ENCODE peak calls at places on chromosome 15, in eight cellular contexts. One of them, this sample, is unnamed.

GRCh38 chr15:27674826-27675225 is 424.3 kb downstream of the OCA2 start:
- DNase-seq in progenitor cell of endocrine pancreas: no peak
- DNase-seq in HFFc6: no peak
- DNase-seq in RWPE1: no peak
- DNase-seq in dorsolateral prefrontal cortex: no peak
- DNase-seq in GM20000: no peak
- DNase-seq in astrocyte of the cerebellum: no peak
- DNase-seq in brain microvascular endothelial cell: no peak
- DNase-seq in this sample: no peak

GRCh38 chr15:34359416-34359815 is 7.6 kb downstream of the LPCAT4 start:
- DNase-seq in progenitor cell of endocrine pancreas: no peak
- DNase-seq in HFFc6: no peak
- DNase-seq in RWPE1: peak; percentile 45
- DNase-seq in dorsolateral prefrontal cortex: no peak
- DNase-seq in GM20000: no peak
- DNase-seq in astrocyte of the cerebellum: no peak
- DNase-seq in brain microvascular endothelial cell: no peak
- DNase-seq in this sample: no peak

GRCh38 chr15:35362195-35362829 is 183.7 kb downstream of the DPH6 start:
- DNase-seq in progenitor cell of endocrine pancreas: no peak
- DNase-seq in HFFc6: peak; percentile 47
- DNase-seq in RWPE1: no peak
- DNase-seq in dorsolateral prefrontal cortex: no peak
- DNase-seq in GM20000: no peak
- DNase-seq in astrocyte of the cerebellum: peak; percentile 44
- DNase-seq in brain microvascular endothelial cell: peak; percentile 64
- DNase-seq in this sample: no peak

GRCh38 chr15:37028609-37029287 is 71.6 kb downstream of the MEIS2 start:
- DNase-seq in progenitor cell of endocrine pancreas: no peak
- DNase-seq in HFFc6: peak; percentile 45
- DNase-seq in RWPE1: no peak
- DNase-seq in dorsolateral prefrontal cortex: no peak
- DNase-seq in GM20000: no peak
- DNase-seq in astrocyte of the cerebellum: no peak
- DNase-seq in brain microvascular endothelial cell: no peak
- DNase-seq in this sample: no peak

GRCh38 chr15:67050062-67050461 is 15.3 kb upstream of the SMAD3 start:
- DNase-seq in progenitor cell of endocrine pancreas: no peak
- DNase-seq in HFFc6: no peak
- DNase-seq in RWPE1: no peak
- DNase-seq in dorsolateral prefrontal cortex: no peak
- DNase-seq in GM20000: no peak
- DNase-seq in astrocyte of the cerebellum: no peak
- DNase-seq in brain microvascular endothelial cell: no peak
- DNase-seq in this sample: peak; percentile 69

GRCh38 chr15:62931650-62932049 is 110.9 kb upstream of the TPM1 start:
- DNase-seq in progenitor cell of endocrine pancreas: no peak
- DNase-seq in HFFc6: no peak
- DNase-seq in RWPE1: no peak
- DNase-seq in dorsolateral prefrontal cortex: no peak
- DNase-seq in GM20000: no peak
- DNase-seq in astrocyte of the cerebellum: no peak
- DNase-seq in brain microvascular endothelial cell: no peak
- DNase-seq in this sample: no peak

GRCh38 chr15:78640840-78641733 is at the start of gene CHRNB4:
- DNase-seq in progenitor cell of endocrine pancreas: peak; percentile 45
- DNase-seq in HFFc6: no peak
- DNase-seq in RWPE1: peak; percentile 59
- DNase-seq in dorsolateral prefrontal cortex: no peak
- DNase-seq in GM20000: no peak
- DNase-seq in astrocyte of the cerebellum: no peak
- DNase-seq in brain microvascular endothelial cell: no peak
- DNase-seq in this sample: peak; percentile 73

GRCh38 chr15:80020731-80021130 is 38.7 kb upstream of the ZFAND6 start:
- DNase-seq in progenitor cell of endocrine pancreas: no peak
- DNase-seq in HFFc6: no peak
- DNase-seq in RWPE1: no peak
- DNase-seq in dorsolateral prefrontal cortex: no peak
- DNase-seq in GM20000: no peak
- DNase-seq in astrocyte of the cerebellum: no peak
- DNase-seq in brain microvascular endothelial cell: no peak
- DNase-seq in this sample: no peak

GRCh38 chr15:35436422-35436821 is 109.5 kb downstream of the DPH6 start:
- DNase-seq in progenitor cell of endocrine pancreas: no peak
- DNase-seq in HFFc6: no peak
- DNase-seq in RWPE1: no peak
- DNase-seq in dorsolateral prefrontal cortex: no peak
- DNase-seq in GM20000: no peak
- DNase-seq in astrocyte of the cerebellum: no peak
- DNase-seq in brain microvascular endothelial cell: no peak
- DNase-seq in this sample: no peak

GRCh38 chr15:65184305-65184943 is 718 bp downstream of the CLPX start:
- DNase-seq in progenitor cell of endocrine pancreas: peak; percentile 35
- DNase-seq in HFFc6: peak; percentile 57
- DNase-seq in RWPE1: peak; percentile 60
- DNase-seq in dorsolateral prefrontal cortex: peak; percentile 32
- DNase-seq in GM20000: peak; percentile 57
- DNase-seq in astrocyte of the cerebellum: no peak
- DNase-seq in brain microvascular endothelial cell: peak; percentile 68
- DNase-seq in this sample: peak; percentile 28

GRCh38 chr15:80242132-80242769 is 9.8 kb downstream of the CTXND1 start:
- DNase-seq in progenitor cell of endocrine pancreas: peak; percentile 35
- DNase-seq in HFFc6: peak; percentile 12
- DNase-seq in RWPE1: no peak
- DNase-seq in dorsolateral prefrontal cortex: no peak
- DNase-seq in GM20000: peak; percentile 58
- DNase-seq in astrocyte of the cerebellum: no peak
- DNase-seq in brain microvascular endothelial cell: no peak
- DNase-seq in this sample: no peak

GRCh38 chr15:60678632-60679031 is 199.7 kb upstream of the ICE2 start:
- DNase-seq in progenitor cell of endocrine pancreas: no peak
- DNase-seq in HFFc6: no peak
- DNase-seq in RWPE1: no peak
- DNase-seq in dorsolateral prefrontal cortex: no peak
- DNase-seq in GM20000: no peak
- DNase-seq in astrocyte of the cerebellum: no peak
- DNase-seq in brain microvascular endothelial cell: no peak
- DNase-seq in this sample: no peak

GRCh38 chr15:42456971-42457370 is 34.0 kb downstream of the ZNF106 start:
- DNase-seq in progenitor cell of endocrine pancreas: no peak
- DNase-seq in HFFc6: no peak
- DNase-seq in RWPE1: no peak
- DNase-seq in dorsolateral prefrontal cortex: no peak
- DNase-seq in GM20000: no peak
- DNase-seq in astrocyte of the cerebellum: no peak
- DNase-seq in brain microvascular endothelial cell: peak; percentile 52
- DNase-seq in this sample: no peak

GRCh38 chr15:77489647-77490046 is 69.0 kb downstream of the HMG20A start:
- DNase-seq in progenitor cell of endocrine pancreas: no peak
- DNase-seq in HFFc6: no peak
- DNase-seq in RWPE1: no peak
- DNase-seq in dorsolateral prefrontal cortex: no peak
- DNase-seq in GM20000: no peak
- DNase-seq in astrocyte of the cerebellum: no peak
- DNase-seq in brain microvascular endothelial cell: no peak
- DNase-seq in this sample: no peak

GRCh38 chr15:95329362-95329761 is 1001.1 kb upstream of the NR2F2 start:
- DNase-seq in progenitor cell of endocrine pancreas: no peak
- DNase-seq in HFFc6: no peak
- DNase-seq in RWPE1: no peak
- DNase-seq in dorsolateral prefrontal cortex: no peak
- DNase-seq in GM20000: no peak
- DNase-seq in astrocyte of the cerebellum: no peak
- DNase-seq in brain microvascular endothelial cell: no peak
- DNase-seq in this sample: no peak

GRCh38 chr15:37107071-37107753 is 6.9 kb upstream of the MEIS2 start:
- DNase-seq in progenitor cell of endocrine pancreas: no peak
- DNase-seq in HFFc6: no peak
- DNase-seq in RWPE1: no peak
- DNase-seq in dorsolateral prefrontal cortex: no peak
- DNase-seq in GM20000: no peak
- DNase-seq in astrocyte of the cerebellum: no peak
- DNase-seq in brain microvascular endothelial cell: no peak
- DNase-seq in this sample: no peak

GRCh38 chr15:77964193-77964592 is 113.3 kb downstream of the TBC1D2B start:
- DNase-seq in progenitor cell of endocrine pancreas: no peak
- DNase-seq in HFFc6: no peak
- DNase-seq in RWPE1: no peak
- DNase-seq in dorsolateral prefrontal cortex: no peak
- DNase-seq in GM20000: no peak
- DNase-seq in astrocyte of the cerebellum: no peak
- DNase-seq in brain microvascular endothelial cell: no peak
- DNase-seq in this sample: no peak

GRCh38 chr15:80673561-80674244 is 21.4 kb upstream of the ABHD17C start:
- DNase-seq in progenitor cell of endocrine pancreas: no peak
- DNase-seq in HFFc6: no peak
- DNase-seq in RWPE1: no peak
- DNase-seq in dorsolateral prefrontal cortex: no peak
- DNase-seq in GM20000: no peak
- DNase-seq in astrocyte of the cerebellum: no peak
- DNase-seq in brain microvascular endothelial cell: no peak
- DNase-seq in this sample: no peak

GRCh38 chr15:66765478-66766281 is 63.6 kb downstream of the SMAD6 start:
- DNase-seq in progenitor cell of endocrine pancreas: peak; percentile 29
- DNase-seq in HFFc6: peak; percentile 68
- DNase-seq in RWPE1: peak; percentile 82
- DNase-seq in dorsolateral prefrontal cortex: no peak
- DNase-seq in GM20000: peak; percentile 58
- DNase-seq in astrocyte of the cerebellum: no peak
- DNase-seq in brain microvascular endothelial cell: no peak
- DNase-seq in this sample: peak; percentile 75

GRCh38 chr15:69304176-69304533 is 5.4 kb downstream of the PAQR5 start:
- DNase-seq in progenitor cell of endocrine pancreas: no peak
- DNase-seq in HFFc6: peak; percentile 82
- DNase-seq in RWPE1: peak; percentile 65
- DNase-seq in dorsolateral prefrontal cortex: no peak
- DNase-seq in GM20000: no peak
- DNase-seq in astrocyte of the cerebellum: no peak
- DNase-seq in brain microvascular endothelial cell: peak; percentile 82
- DNase-seq in this sample: peak; percentile 62

GRCh38 chr15:27933562-27933961 is 165.6 kb downstream of the OCA2 start:
- DNase-seq in progenitor cell of endocrine pancreas: no peak
- DNase-seq in HFFc6: no peak
- DNase-seq in RWPE1: no peak
- DNase-seq in dorsolateral prefrontal cortex: no peak
- DNase-seq in GM20000: no peak
- DNase-seq in astrocyte of the cerebellum: no peak
- DNase-seq in brain microvascular endothelial cell: no peak
- DNase-seq in this sample: peak; percentile 15

GRCh38 chr15:80568298-80568697 is 126.8 kb upstream of the ABHD17C start:
- DNase-seq in progenitor cell of endocrine pancreas: no peak
- DNase-seq in HFFc6: peak; percentile 17
- DNase-seq in RWPE1: no peak
- DNase-seq in dorsolateral prefrontal cortex: no peak
- DNase-seq in GM20000: no peak
- DNase-seq in astrocyte of the cerebellum: peak; percentile 56
- DNase-seq in brain microvascular endothelial cell: peak; percentile 53
- DNase-seq in this sample: peak; percentile 70

GRCh38 chr15:65631503-65631902 is 9.8 kb downstream of the SLC24A1 start:
- DNase-seq in progenitor cell of endocrine pancreas: no peak
- DNase-seq in HFFc6: no peak
- DNase-seq in RWPE1: no peak
- DNase-seq in dorsolateral prefrontal cortex: no peak
- DNase-seq in GM20000: no peak
- DNase-seq in astrocyte of the cerebellum: no peak
- DNase-seq in brain microvascular endothelial cell: no peak
- DNase-seq in this sample: no peak

GRCh38 chr15:81909229-81910087 is 136.4 kb downstream of the MEX3B start:
- DNase-seq in progenitor cell of endocrine pancreas: no peak
- DNase-seq in HFFc6: no peak
- DNase-seq in RWPE1: no peak
- DNase-seq in dorsolateral prefrontal cortex: no peak
- DNase-seq in GM20000: no peak
- DNase-seq in astrocyte of the cerebellum: no peak
- DNase-seq in brain microvascular endothelial cell: no peak
- DNase-seq in this sample: no peak

GRCh38 chr15:62307551-62307950 is 142.5 kb upstream of the C2CD4B start:
- DNase-seq in progenitor cell of endocrine pancreas: no peak
- DNase-seq in HFFc6: peak; percentile 78
- DNase-seq in RWPE1: peak; percentile 79
- DNase-seq in dorsolateral prefrontal cortex: no peak
- DNase-seq in GM20000: no peak
- DNase-seq in astrocyte of the cerebellum: no peak
- DNase-seq in brain microvascular endothelial cell: peak; percentile 67
- DNase-seq in this sample: peak; percentile 97

GRCh38 chr15:32701863-32702262 is 15.9 kb upstream of the GREM1 start:
- DNase-seq in progenitor cell of endocrine pancreas: no peak
- DNase-seq in HFFc6: no peak
- DNase-seq in RWPE1: no peak
- DNase-seq in dorsolateral prefrontal cortex: no peak
- DNase-seq in GM20000: no peak
- DNase-seq in astrocyte of the cerebellum: no peak
- DNase-seq in brain microvascular endothelial cell: no peak
- DNase-seq in this sample: no peak

GRCh38 chr15:80576519-80577090 is 118.5 kb upstream of the ABHD17C start:
- DNase-seq in progenitor cell of endocrine pancreas: no peak
- DNase-seq in HFFc6: no peak
- DNase-seq in RWPE1: no peak
- DNase-seq in dorsolateral prefrontal cortex: no peak
- DNase-seq in GM20000: no peak
- DNase-seq in astrocyte of the cerebellum: no peak
- DNase-seq in brain microvascular endothelial cell: no peak
- DNase-seq in this sample: no peak

GRCh38 chr15:29656636-29657475 is 165.4 kb downstream of the TJP1 start:
- DNase-seq in progenitor cell of endocrine pancreas: peak; percentile 59
- DNase-seq in HFFc6: no peak
- DNase-seq in RWPE1: peak; percentile 46
- DNase-seq in dorsolateral prefrontal cortex: no peak
- DNase-seq in GM20000: no peak
- DNase-seq in astrocyte of the cerebellum: no peak
- DNase-seq in brain microvascular endothelial cell: no peak
- DNase-seq in this sample: no peak
- TF ChIP-seq CTCF in progenitor cell of endocrine pancreas: peak; percentile 59
- TF ChIP-seq CTCF in HFFc6: no peak
- TF ChIP-seq CTCF in RWPE1: peak; percentile 81
- TF ChIP-seq CTCF in dorsolateral prefrontal cortex: no peak
- TF ChIP-seq CTCF in GM20000: no peak
- TF ChIP-seq CTCF in astrocyte of the cerebellum: no peak
- TF ChIP-seq CTCF in brain microvascular endothelial cell: no peak
- TF ChIP-seq CTCF in this sample: no peak

GRCh38 chr15:48811325-48811938 is 563 bp upstream of the CEP152 start:
- DNase-seq in progenitor cell of endocrine pancreas: no peak
- DNase-seq in HFFc6: no peak
- DNase-seq in RWPE1: no peak
- DNase-seq in dorsolateral prefrontal cortex: no peak
- DNase-seq in GM20000: no peak
- DNase-seq in astrocyte of the cerebellum: no peak
- DNase-seq in brain microvascular endothelial cell: no peak
- DNase-seq in this sample: no peak
- TF ChIP-seq CTCF in progenitor cell of endocrine pancreas: peak; percentile 16
- TF ChIP-seq CTCF in HFFc6: peak; percentile 27
- TF ChIP-seq CTCF in RWPE1: peak; percentile 37
- TF ChIP-seq CTCF in dorsolateral prefrontal cortex: no peak
- TF ChIP-seq CTCF in GM20000: no peak
- TF ChIP-seq CTCF in astrocyte of the cerebellum: peak; percentile 17
- TF ChIP-seq CTCF in brain microvascular endothelial cell: peak; percentile 35
- TF ChIP-seq CTCF in this sample: peak; percentile 32

GRCh38 chr15:88913017-88913849 is at the start of gene MFGE8:
- DNase-seq in progenitor cell of endocrine pancreas: peak; percentile 82
- DNase-seq in HFFc6: peak; percentile 71
- DNase-seq in RWPE1: peak; percentile 82
- DNase-seq in dorsolateral prefrontal cortex: no peak
- DNase-seq in GM20000: peak; percentile 82
- DNase-seq in astrocyte of the cerebellum: no peak
- DNase-seq in brain microvascular endothelial cell: peak; percentile 51
- DNase-seq in this sample: peak; percentile 83
- TF ChIP-seq CTCF in progenitor cell of endocrine pancreas: peak; percentile 37
- TF ChIP-seq CTCF in HFFc6: peak; percentile 58
- TF ChIP-seq CTCF in RWPE1: no peak
- TF ChIP-seq CTCF in dorsolateral prefrontal cortex: peak; percentile 17
- TF ChIP-seq CTCF in GM20000: no peak
- TF ChIP-seq CTCF in astrocyte of the cerebellum: no peak
- TF ChIP-seq CTCF in brain microvascular endothelial cell: no peak
- TF ChIP-seq CTCF in this sample: no peak

GRCh38 chr15:52023169-52023922 is 4.3 kb downstream of the MAPK6 start:
- DNase-seq in progenitor cell of endocrine pancreas: no peak
- DNase-seq in HFFc6: no peak
- DNase-seq in RWPE1: no peak
- DNase-seq in dorsolateral prefrontal cortex: no peak
- DNase-seq in GM20000: no peak
- DNase-seq in astrocyte of the cerebellum: no peak
- DNase-seq in brain microvascular endothelial cell: no peak
- DNase-seq in this sample: no peak
- TF ChIP-seq CTCF in progenitor cell of endocrine pancreas: no peak
- TF ChIP-seq CTCF in HFFc6: no peak
- TF ChIP-seq CTCF in RWPE1: no peak
- TF ChIP-seq CTCF in dorsolateral prefrontal cortex: no peak
- TF ChIP-seq CTCF in GM20000: no peak
- TF ChIP-seq CTCF in astrocyte of the cerebellum: no peak
- TF ChIP-seq CTCF in brain microvascular endothelial cell: no peak
- TF ChIP-seq CTCF in this sample: no peak

This sample was measured in foreskin keratinocyte.